ENCODE peak calls at places on chromosomes 4 and X, in seven cellular contexts. One of them, this sample, is unnamed.

GRCh38 chr4:18033111-18034085 is 11.8 kb upstream of the LCORL start:
- DNase-seq in GM13976: no peak
- DNase-seq in psoas muscle: no peak
- DNase-seq in CD4-positive, CD25-positive, alpha-beta regulatory T cell: no peak
- DNase-seq in NCI-H2029 treated with DMSO at 0.1 percent for 48 hours: no peak
- DNase-seq in NCI-H1105: no peak
- DNase-seq in cardiac muscle cell: no peak
- DNase-seq in this sample: no peak

GRCh38 chrX:38220936-38221386 is 290 bp upstream of the SRPX start:
- DNase-seq in NCI-H1105: no peak
- DNase-seq in GM13976: no peak
- DNase-seq in NCI-H2029 treated with DMSO at 0.1 percent for 48 hours: no peak
- DNase-seq in psoas muscle: peak; percentile 58
- DNase-seq in CD4-positive, CD25-positive, alpha-beta regulatory T cell: no peak
- DNase-seq in cardiac muscle cell: no peak
- DNase-seq in this sample: no peak

GRCh38 chrX:44873415-44874270 is 655 bp downstream of the KDM6A start:
- DNase-seq in NCI-H2029 treated with DMSO at 0.1 percent for 48 hours: no peak
- DNase-seq in psoas muscle: peak; percentile 83
- DNase-seq in NCI-H1105: peak; percentile 15
- DNase-seq in GM13976: peak; percentile 49
- DNase-seq in cardiac muscle cell: peak; percentile 58
- DNase-seq in CD4-positive, CD25-positive, alpha-beta regulatory T cell: peak; percentile 37
- DNase-seq in this sample: peak; percentile 50

GRCh38 chr4:182042945-182043344 is 200.3 kb upstream of the TENM3 start:
- DNase-seq in NCI-H2029 treated with DMSO at 0.1 percent for 48 hours: no peak
- DNase-seq in psoas muscle: no peak
- DNase-seq in GM13976: no peak
- DNase-seq in NCI-H1105: no peak
- DNase-seq in CD4-positive, CD25-positive, alpha-beta regulatory T cell: no peak
- DNase-seq in cardiac muscle cell: no peak
- DNase-seq in this sample: no peak

GRCh38 chr4:7852568-7853185 is 87.0 kb downstream of the AFAP1 start:
- DNase-seq in cardiac muscle cell: no peak
- DNase-seq in GM13976: no peak
- DNase-seq in psoas muscle: no peak
- DNase-seq in NCI-H1105: no peak
- DNase-seq in CD4-positive, CD25-positive, alpha-beta regulatory T cell: no peak
- DNase-seq in NCI-H2029 treated with DMSO at 0.1 percent for 48 hours: no peak
- DNase-seq in this sample: no peak

GRCh38 chr4:111283066-111283677 is 660.3 kb upstream of the PITX2 start:
- DNase-seq in CD4-positive, CD25-positive, alpha-beta regulatory T cell: no peak
- DNase-seq in NCI-H2029 treated with DMSO at 0.1 percent for 48 hours: no peak
- DNase-seq in NCI-H1105: peak; percentile 3
- DNase-seq in cardiac muscle cell: peak; percentile 66
- DNase-seq in GM13976: peak; percentile 46
- DNase-seq in psoas muscle: peak; percentile 69
- DNase-seq in this sample: peak; percentile 44

GRCh38 chr4:76533314-76533713 is 98.3 kb downstream of the SHROOM3 start:
- DNase-seq in GM13976: no peak
- DNase-seq in psoas muscle: no peak
- DNase-seq in NCI-H1105: no peak
- DNase-seq in NCI-H2029 treated with DMSO at 0.1 percent for 48 hours: no peak
- DNase-seq in CD4-positive, CD25-positive, alpha-beta regulatory T cell: no peak
- DNase-seq in cardiac muscle cell: no peak
- DNase-seq in this sample: no peak

GRCh38 chr4:108783666-108784463 is 21.0 kb upstream of the ETNPPL start:
- DNase-seq in NCI-H2029 treated with DMSO at 0.1 percent for 48 hours: no peak
- DNase-seq in NCI-H1105: no peak
- DNase-seq in psoas muscle: no peak
- DNase-seq in cardiac muscle cell: peak; percentile 22
- DNase-seq in CD4-positive, CD25-positive, alpha-beta regulatory T cell: no peak
- DNase-seq in GM13976: no peak
- DNase-seq in this sample: no peak

GRCh38 chrX:2848806-2849420 is 20.2 kb downstream of the GYG2 start:
- DNase-seq in GM13976: no peak
- DNase-seq in cardiac muscle cell: peak; percentile 14
- DNase-seq in CD4-positive, CD25-positive, alpha-beta regulatory T cell: no peak
- DNase-seq in NCI-H1105: no peak
- DNase-seq in psoas muscle: no peak
- DNase-seq in NCI-H2029 treated with DMSO at 0.1 percent for 48 hours: no peak
- DNase-seq in this sample: no peak

GRCh38 chr4:15702941-15703403 is at the start of gene BST1:
- DNase-seq in cardiac muscle cell: no peak
- DNase-seq in NCI-H2029 treated with DMSO at 0.1 percent for 48 hours: no peak
- DNase-seq in NCI-H1105: no peak
- DNase-seq in psoas muscle: peak; percentile 77
- DNase-seq in CD4-positive, CD25-positive, alpha-beta regulatory T cell: peak; percentile 19
- DNase-seq in GM13976: peak; percentile 61
- DNase-seq in this sample: peak; percentile 51

GRCh38 chr4:10116625-10117423 is at the start of gene WDR1:
- DNase-seq in cardiac muscle cell: peak; percentile 97
- DNase-seq in NCI-H1105: peak; percentile 82
- DNase-seq in psoas muscle: peak; percentile 99
- DNase-seq in NCI-H2029 treated with DMSO at 0.1 percent for 48 hours: peak; percentile 45
- DNase-seq in CD4-positive, CD25-positive, alpha-beta regulatory T cell: peak; percentile 87
- DNase-seq in GM13976: peak; percentile 97
- DNase-seq in this sample: peak; percentile 96

GRCh38 chr4:124974163-124974562 is 261.6 kb upstream of the ANKRD50 start:
- DNase-seq in CD4-positive, CD25-positive, alpha-beta regulatory T cell: no peak
- DNase-seq in GM13976: no peak
- DNase-seq in NCI-H2029 treated with DMSO at 0.1 percent for 48 hours: no peak
- DNase-seq in cardiac muscle cell: no peak
- DNase-seq in NCI-H1105: no peak
- DNase-seq in psoas muscle: no peak
- DNase-seq in this sample: no peak

This sample was measured in thyroid gland.